ENCODE peak calls at places on chromosomes 11 and 22, in nine cellular contexts. J is iPS DF 6.9; O is CD8-positive, alpha-beta memory T cell; I is mammary epithelial cell; H is lower lobe of right lung; U is adipocyte; K is endothelial cell of umbilical vein; E is GM23248; Q is heart left ventricle. P is an unnamed sample.

GRCh38 chr11:113721462-113722066 is 15.5 kb upstream of the TMPRSS5 start:
- DNase-seq in I (peak; percentile 29), O (no peak), E (peak; percentile 9), J (no peak), Q (no peak), H (no peak), U (peak; percentile 31), K (no peak), P (no peak)

GRCh38 chr11:126059238-126059761 is 3.4 kb downstream of the CDON start:
- DNase-seq in I (no peak), E (no peak), O (no peak), K (no peak), Q (no peak), U (no peak), J (no peak), H (no peak), P (no peak)

GRCh38 chr11:117794144-117794543 is 2.9 kb downstream of the DSCAML1 start:
- DNase-seq in O (no peak), J (no peak), Q (no peak), K (no peak), U (no peak), E (no peak), H (no peak), I (no peak), P (no peak)

GRCh38 chr11:86484164-86484794 is 109.6 kb downstream of the CCDC81 start:
- DNase-seq in J (no peak), K (peak; percentile 100), Q (peak; percentile 54), E (peak; percentile 96), H (no peak), I (peak; percentile 82), U (peak; percentile 71), O (no peak), P (peak; percentile 35)

GRCh38 chr11:75784085-75784478 is 15.5 kb downstream of the DGAT2 start:
- DNase-seq in K (no peak), Q (no peak), E (no peak), I (no peak), U (no peak), H (no peak), J (no peak), O (no peak), P (no peak)

GRCh38 chr11:26931248-26931631 is 62.7 kb upstream of the FIBIN start:
- DNase-seq in U (no peak), J (no peak), Q (peak; percentile 42), E (peak; percentile 52), K (no peak), O (no peak), H (no peak), I (no peak), P (peak; percentile 25)

GRCh38 chr11:120198787-120199469 is 11.9 kb upstream of the OAF start:
- DNase-seq in H (no peak), E (no peak), J (no peak), Q (no peak), O (no peak), I (no peak), U (no peak), K (no peak), P (no peak)

GRCh38 chr11:70203749-70204465 is 811 bp downstream of the FADD start:
- DNase-seq in E (peak; percentile 96), H (peak; percentile 59), J (no peak), O (peak; percentile 87), Q (peak; percentile 67), K (peak; percentile 90), I (peak; percentile 90), U (peak; percentile 92), P (no peak)

GRCh38 chr11:57386178-57386945 is 4.1 kb downstream of the PRG2 start:
- DNase-seq in I (no peak), Q (no peak), E (no peak), H (no peak), K (no peak), U (no peak), J (no peak), O (no peak), P (no peak)

GRCh38 chr11:69985654-69986420 is 92.3 kb upstream of the ANO1 start:
- DNase-seq in I (no peak), J (no peak), E (peak; percentile 11), U (peak; percentile 15), Q (peak; percentile 27), H (no peak), K (no peak), O (no peak), P (no peak)

GRCh38 chr11:75474240-75474639 is 41.2 kb upstream of the KLHL35 start:
- DNase-seq in K (peak; percentile 56), Q (no peak), H (no peak), J (no peak), I (no peak), U (no peak), O (no peak), E (no peak), P (no peak)

DNA sequence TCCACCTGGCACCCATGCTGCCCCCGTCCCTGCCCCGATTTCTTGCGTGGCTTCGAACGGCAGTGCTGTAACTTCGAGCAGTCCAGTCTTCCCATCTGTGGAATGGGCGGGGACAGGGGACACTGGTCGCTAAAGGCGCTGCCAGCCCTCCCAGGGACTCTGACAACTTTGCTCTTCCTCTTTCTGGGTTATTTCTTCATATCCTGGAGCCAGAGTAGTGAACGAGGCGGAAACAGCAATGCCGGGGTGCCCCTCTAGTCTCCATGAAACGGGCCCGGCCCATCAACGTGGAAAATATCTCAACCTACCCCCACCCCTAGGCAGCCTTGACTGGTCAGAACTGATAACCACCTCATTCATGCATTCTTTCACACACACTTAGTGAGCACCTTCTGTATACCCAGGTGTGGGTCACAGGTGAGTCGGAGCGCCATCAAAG is 42.8 kb downstream of the TRIOBP start:
- DNase-seq in E (no peak), K (no peak), O (no peak), I (no peak), J (no peak), H (peak; percentile 84), Q (no peak), U (no peak), P (peak; percentile 45)
- H3K4me1 ChIP-seq in E (peaks cover 45% of the 10 kb centered on the region), K (peaks cover 5% of the 10 kb centered on the region), O (no peaks in the 10 kb centered on the region), I (peaks cover 39% of the 10 kb centered on the region), J (no peaks in the 10 kb centered on the region), H (peaks cover 38% of the 10 kb centered on the region), Q (peaks cover 36% of the 10 kb centered on the region), U (peaks cover 40% of the 10 kb centered on the region), P (peaks cover 48% of the 10 kb centered on the region)

DNA sequence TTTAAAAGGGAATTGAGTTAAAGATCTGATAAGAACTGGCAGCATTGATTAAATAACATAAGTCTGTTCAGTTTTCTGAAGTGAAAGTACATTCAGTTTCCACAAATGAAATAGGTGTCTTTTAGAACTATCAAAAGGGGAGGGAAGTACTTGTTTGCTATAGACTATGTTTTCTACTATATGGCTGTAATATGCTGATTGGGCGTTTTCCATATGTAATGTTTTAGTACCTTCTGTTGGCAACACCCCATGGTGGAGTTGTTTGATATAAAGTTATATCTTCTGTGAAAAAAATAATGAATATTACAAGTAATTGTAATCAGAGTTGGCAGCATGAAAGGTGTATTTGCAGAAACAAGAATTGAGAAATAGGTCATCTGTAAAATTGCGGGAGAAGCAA is 237.6 kb downstream of the JRKL start:
- DNase-seq in K (no peak), J (no peak), Q (no peak), H (no peak), E (no peak), I (no peak), O (no peak), U (no peak), P (no peak)
- H3K9me3 ChIP-seq in K (no peaks in the 10 kb centered on the region), J (no peaks in the 10 kb centered on the region), Q (no peaks in the 10 kb centered on the region), H (no peaks in the 10 kb centered on the region), E (no peaks in the 10 kb centered on the region), I (no peaks in the 10 kb centered on the region), O (no peaks in the 10 kb centered on the region), U (peaks cover 20% of the 10 kb centered on the region), P (peaks cover 23% of the 10 kb centered on the region)

GRCh38 chr11:73325036-73325981 is 17.2 kb downstream of the ARHGEF17 start:
- DNase-seq in Q (peak; percentile 57), I (no peak), K (no peak), E (peak; percentile 45), H (no peak), J (no peak), U (peak; percentile 78), O (no peak), P (peak; percentile 47)

GRCh38 chr11:73323464-73323863 is 15.4 kb downstream of the ARHGEF17 start:
- DNase-seq in O (no peak), E (peak; percentile 87), K (peak; percentile 70), Q (peak; percentile 90), H (peak; percentile 66), I (no peak), J (no peak), U (peak; percentile 89), P (peak; percentile 85)

GRCh38 chr11:73322986-73323306 is 14.9 kb downstream of the ARHGEF17 start:
- DNase-seq in J (no peak), E (no peak), K (no peak), U (no peak), O (no peak), H (no peak), I (no peak), Q (no peak), P (no peak)

GRCh38 chr11:73324116-73324515 is 16.0 kb downstream of the ARHGEF17 start:
- DNase-seq in E (no peak), U (no peak), H (no peak), K (no peak), Q (no peak), O (no peak), I (no peak), J (no peak), P (no peak)

DNA sequence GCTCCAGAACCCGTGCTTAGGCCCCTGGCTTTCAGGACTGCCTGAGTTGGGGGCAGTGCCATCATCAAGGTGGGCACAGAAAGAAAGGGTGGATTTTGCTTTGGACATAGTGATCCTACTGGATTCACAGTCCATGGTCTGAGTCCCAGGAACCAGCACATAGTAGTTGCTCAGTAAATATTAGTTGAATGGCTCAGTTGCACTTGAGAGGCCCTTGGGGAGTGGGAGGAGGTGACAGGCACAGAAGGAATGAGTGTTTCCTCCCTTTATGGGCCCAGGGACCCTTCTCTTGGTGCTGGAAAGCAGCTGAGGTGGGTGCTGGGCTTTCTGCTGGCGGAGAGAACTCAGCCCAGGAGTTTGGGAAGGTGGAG is 16.6 kb downstream of the ARHGEF17 start:
- DNase-seq in Q (no peak), J (no peak), O (no peak), H (no peak), K (no peak), E (no peak), I (no peak), U (no peak), P (no peak)
- H3K4me1 ChIP-seq in Q (peaks cover 96% of the 10 kb centered on the region), J (peaks cover 9% of the 10 kb centered on the region), O (no peaks in the 10 kb centered on the region), H (peaks cover 72% of the 10 kb centered on the region), K (peaks cover 40% of the 10 kb centered on the region), E (peaks cover 74% of the 10 kb centered on the region), I (peaks cover 43% of the 10 kb centered on the region), U (peaks cover 72% of the 10 kb centered on the region), P (peaks cover 100% of the 10 kb centered on the region)

GRCh38 chr11:3356858-3357257 is 22.1 kb downstream of the ZNF195 start:
- DNase-seq in O (no peak), E (no peak), K (no peak), Q (no peak), U (no peak), I (no peak), J (no peak), H (no peak), P (no peak)

GRCh38 chr11:3353066-3353465 is 25.9 kb downstream of the ZNF195 start:
- DNase-seq in E (no peak), H (no peak), O (no peak), J (no peak), K (no peak), I (no peak), Q (no peak), U (no peak), P (no peak)

GRCh38 chr11:3359092-3359824 is 19.7 kb downstream of the ZNF195 start:
- DNase-seq in I (no peak), Q (no peak), O (no peak), J (no peak), H (no peak), E (no peak), K (no peak), U (no peak), P (no peak)

GRCh38 chr11:3357302-3357701 is 21.6 kb downstream of the ZNF195 start:
- DNase-seq in J (no peak), Q (no peak), I (no peak), H (no peak), E (no peak), K (no peak), O (no peak), U (no peak), P (no peak)

GRCh38 chr11:3357994-3358676 is 20.8 kb downstream of the ZNF195 start:
- DNase-seq in I (no peak), Q (no peak), K (no peak), J (no peak), E (no peak), H (no peak), U (no peak), O (no peak), P (no peak)
- H3K9me3 ChIP-seq in I (peaks cover 73% of the 10 kb centered on the region), Q (peaks cover 28% of the 10 kb centered on the region), K (peaks cover 15% of the 10 kb centered on the region), J (peaks cover 14% of the 10 kb centered on the region), E (peaks cover 29% of the 10 kb centered on the region), H (peaks cover 75% of the 10 kb centered on the region), U (peaks cover 100% of the 10 kb centered on the region), O (peaks cover 73% of the 10 kb centered on the region), P (peaks cover 100% of the 10 kb centered on the region)